ENCODE peak calls at places on chromosomes 6 and 20, in seven cellular contexts. D is HFFc6, G is B cell, S is uterus, A is breast epithelium, O is body of pancreas, J is GM10248. P is an unnamed sample.

GRCh38 chr6:111950661-111951426 is 77.6 kb upstream of the FYN start:
- DNase-seq in D (no peak), G (no peak), O (no peak), A (no peak), S (no peak), J (no peak), P (no peak)

GRCh38 chr6:30748851-30749540 is 4.6 kb upstream of the IER3 start:
- DNase-seq in G (no peak), S (no peak), A (no peak), O (peak; percentile 52), J (no peak), D (no peak), P (no peak)

GRCh38 chr6:107599043-107599442 is 109.1 kb downstream of the SOBP start:
- DNase-seq in J (no peak), A (no peak), O (no peak), D (no peak), S (no peak), G (no peak), P (no peak)

GRCh38 chr6:125203395-125203794 is 49.8 kb downstream of the TPD52L1 start:
- DNase-seq in O (no peak), G (no peak), A (no peak), D (peak; percentile 28), S (no peak), J (no peak), P (no peak)

GRCh38 chr6:107730106-107730505 is 94.0 kb downstream of the SCML4 start:
- DNase-seq in D (no peak), A (no peak), G (no peak), O (no peak), S (no peak), J (no peak), P (no peak)

GRCh38 chr6:28922004-28922840 is 1.6 kb downstream of the TRIM27 start:
- DNase-seq in O (peak; percentile 74), A (no peak), S (no peak), J (no peak), D (peak; percentile 25), G (no peak), P (no peak)

GRCh38 chr6:98944598-98945011 is 3.1 kb downstream of the FBXL4 start:
- DNase-seq in G (no peak), S (no peak), A (no peak), D (peak; percentile 28), J (no peak), O (no peak), P (no peak)

GRCh38 chr20:50339196-50339901 is 148.7 kb downstream of the CEBPB start:
- DNase-seq in J (no peak), A (no peak), S (peak; percentile 76), O (no peak), G (no peak), D (peak; percentile 13), P (peak; percentile 32)

GRCh38 chr20:60313609-60314008 is 355.4 kb downstream of the CDH26 start:
- DNase-seq in J (no peak), O (no peak), G (no peak), D (no peak), A (no peak), S (no peak), P (no peak)

GRCh38 chr6:128713461-128713860 is 169.5 kb upstream of the LAMA2 start:
- DNase-seq in O (no peak), A (no peak), D (peak; percentile 57), S (no peak), G (no peak), J (no peak), P (no peak)

GRCh38 chr6:157493173-157493572 is 112.2 kb downstream of the ZDHHC14 start:
- DNase-seq in D (no peak), S (no peak), J (no peak), A (no peak), O (no peak), G (no peak), P (no peak)

GRCh38 chr20:24950128-24950835 is 1.2 kb downstream of the CST7 start:
- DNase-seq in D (no peak), J (no peak), O (no peak), A (no peak), S (no peak), G (no peak), P (no peak)

GRCh38 chr6:41560440-41561192 is 14.4 kb downstream of the FOXP4 start:
- DNase-seq in G (peak; percentile 95), S (peak; percentile 72), D (no peak), O (peak; percentile 83), A (no peak), J (peak; percentile 91), P (peak; percentile 89)

GRCh38 chr20:31604567-31605030 is 490 bp upstream of the ID1 start:
- DNase-seq in G (no peak), A (no peak), O (no peak), D (no peak), J (no peak), S (no peak), P (no peak)

GRCh38 chr6:36427781-36428345 is 14.8 kb downstream of the PXT1 start:
- DNase-seq in J (no peak), S (no peak), O (no peak), D (peak; percentile 60), A (no peak), G (no peak), P (no peak)
- TF ChIP-seq CTCF in J (no peak), S (no peak), O (no peak), D (no peak), A (no peak), G (no peak), P (no peak)

GRCh38 chr20:3766832-3767433 is 620 bp downstream of the ADISSP start:
- DNase-seq in A (no peak), S (no peak), G (no peak), O (no peak), J (no peak), D (no peak), P (no peak)

GRCh38 chr20:3766381-3766780 is 1.2 kb downstream of the ADISSP start:
- DNase-seq in J (no peak), O (no peak), G (no peak), D (no peak), A (no peak), S (no peak), P (no peak)

GRCh38 chr20:3768342-3769130 is 983 bp upstream of the ADISSP start:
- DNase-seq in S (peak; percentile 74), J (peak; percentile 79), O (peak; percentile 74), G (peak; percentile 86), A (peak; percentile 65), D (peak; percentile 84), P (peak; percentile 83)

GRCh38 chr20:3765171-3765887 is 2.2 kb downstream of the ADISSP start:
- DNase-seq in A (no peak), G (no peak), D (no peak), S (no peak), O (no peak), J (no peak), P (no peak)

DNA sequence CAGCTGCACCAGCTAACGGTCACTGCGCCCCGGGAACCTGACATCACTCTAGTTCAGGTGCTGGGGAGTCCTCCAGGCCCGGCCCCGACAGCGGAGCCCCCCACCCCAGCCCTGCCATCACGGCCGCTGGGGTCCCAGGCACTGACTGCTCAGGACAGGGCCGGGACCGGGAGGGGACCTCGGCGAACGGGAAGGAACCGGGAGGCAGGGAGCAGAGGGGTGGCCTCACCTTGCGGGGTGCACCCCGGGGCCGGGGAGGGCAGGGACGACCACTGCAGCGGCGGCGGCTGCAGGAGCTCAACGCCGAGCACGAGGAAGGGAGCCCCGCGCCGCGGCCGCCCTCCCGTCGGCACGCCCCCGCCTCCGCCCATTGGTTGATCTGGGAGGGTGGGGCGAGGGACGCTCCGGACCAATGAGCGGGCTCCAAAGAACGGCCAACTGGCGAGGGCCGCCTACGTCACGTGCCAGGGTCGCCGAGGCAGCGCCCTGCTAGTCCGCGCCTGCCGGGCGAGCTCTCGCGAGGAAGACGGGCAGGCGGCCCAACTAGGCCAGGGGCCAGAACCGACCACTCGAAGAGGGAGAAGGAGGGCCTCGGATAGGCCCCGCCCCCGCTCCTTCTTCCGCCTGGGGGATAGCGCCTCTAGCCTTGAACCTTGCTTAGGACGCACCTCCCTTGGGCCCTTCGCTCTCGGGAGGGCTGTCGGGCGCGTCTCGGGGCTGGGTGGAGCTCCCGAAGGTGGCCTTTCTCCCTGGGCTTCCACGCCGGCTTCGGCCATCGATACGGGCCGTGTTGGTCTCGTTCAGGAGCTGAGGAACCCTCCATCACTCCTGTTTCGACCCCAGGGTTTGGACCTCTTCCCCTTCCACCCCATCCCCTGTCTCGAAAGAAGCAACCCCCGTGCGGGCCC is at the start of gene ADISSP:
- DNase-seq in G (peak; percentile 99), O (peak; percentile 98), S (peak; percentile 98), J (peak; percentile 100), A (peak; percentile 98), D (peak; percentile 98), P (peak; percentile 99)
- TF ChIP-seq CTCF in G (no peak), O (no peak), S (no peak), J (peak; percentile 21), A (no peak), D (no peak), P (no peak)

GRCh38 chr20:36478137-36478905 is 63.0 kb upstream of the MYL9 start:
- DNase-seq in O (no peak), D (peak; percentile 58), A (no peak), G (no peak), S (no peak), J (no peak), P (no peak)
- TF ChIP-seq CTCF in O (no peak), D (peak; percentile 25), A (no peak), G (no peak), S (no peak), J (no peak), P (no peak)

GRCh38 chr6:26543953-26544352 is 5.8 kb downstream of the HMGN4 start:
- DNase-seq in D (no peak), A (no peak), S (no peak), O (no peak), J (no peak), G (no peak), P (no peak)
- TF ChIP-seq CTCF in D (peak; percentile 68), A (no peak), S (no peak), O (peak; percentile 33), J (peak; percentile 31), G (peak; percentile 67), P (peak; percentile 9)

P was measured in GM20000.